ENCODE peak calls at places on chromosomes 16 and 17, in six cellular contexts. P, U, M, E, Z and T are unnamed samples.

GRCh38 chr17:8189711-8190477 is at the start of gene BORCS6:
- DNase-seq in P (peak; percentile 98), U (peak; percentile 100), M (peak; percentile 87), E (peak; percentile 99), Z (peak; percentile 92), T (peak; percentile 95)

GRCh38 chr16:59342669-59343068 is 608.6 kb upstream of the GOT2 start:
- DNase-seq in P (no peak), U (peak; percentile 34), M (no peak), E (peak; percentile 2), Z (no peak), T (no peak)

GRCh38 chr17:49287481-49287880 is 56.9 kb upstream of the PHOSPHO1 start:
- DNase-seq in P (no peak), U (no peak), M (no peak), E (no peak), Z (no peak), T (no peak)

GRCh38 chr16:73037331-73037745 is 10.6 kb downstream of the ZFHX3 start:
- DNase-seq in P (no peak), U (no peak), M (no peak), E (peak; percentile 56), Z (no peak), T (peak; percentile 20)

GRCh38 chr16:83967838-83968482 is at the start of gene NECAB2:
- DNase-seq in P (peak; percentile 8), U (no peak), M (peak; percentile 74), E (peak; percentile 15), Z (peak; percentile 53), T (no peak)

GRCh38 chr16:50697881-50698767 is 4.7 kb downstream of the NOD2 start:
- DNase-seq in P (peak; percentile 46), U (no peak), M (no peak), E (peak; percentile 61), Z (no peak), T (peak; percentile 42)

GRCh38 chr17:74831442-74832146 is 28.1 kb downstream of the GRIN2C start:
- DNase-seq in P (no peak), U (no peak), M (no peak), E (no peak), Z (no peak), T (no peak)

GRCh38 chr17:11561281-11561680 is 37.0 kb upstream of the DNAH9 start:
- DNase-seq in P (no peak), U (no peak), M (no peak), E (no peak), Z (no peak), T (no peak)

GRCh38 chr16:57530531-57531252 is 5.7 kb downstream of the CCDC102A start:
- DNase-seq in P (no peak), U (peak; percentile 19), M (no peak), E (no peak), Z (no peak), T (no peak)

GRCh38 chr16:12866981-12867551 is 34.3 kb upstream of the SHISA9 start:
- DNase-seq in P (no peak), U (no peak), M (no peak), E (no peak), Z (no peak), T (peak; percentile 17)

GRCh38 chr17:50863221-50863843 is 2.8 kb downstream of the TOB1 start:
- DNase-seq in P (no peak), U (peak; percentile 75), M (peak; percentile 72), E (peak; percentile 53), Z (no peak), T (peak; percentile 10)

GRCh38 chr16:57069635-57070350 is 22.6 kb upstream of the CPNE2 start:
- DNase-seq in P (no peak), U (no peak), M (no peak), E (no peak), Z (no peak), T (no peak)

GRCh38 chr16:75000481-75001081 is 1.8 kb downstream of the ZNRF1 start:
- DNase-seq in P (peak; percentile 37), U (no peak), M (no peak), E (peak; percentile 54), Z (no peak), T (peak; percentile 79)

GRCh38 chr17:1766382-1767135 is 4.7 kb downstream of the SERPINF1 start:
- DNase-seq in P (no peak), U (peak; percentile 67), M (no peak), E (no peak), Z (no peak), T (no peak)

GRCh38 chr17:1762233-1762905 is 509 bp downstream of the SERPINF1 start:
- DNase-seq in P (peak; percentile 39), U (no peak), M (no peak), E (no peak), Z (no peak), T (peak; percentile 25)

GRCh38 chr17:1765576-1765975 is 3.7 kb downstream of the SERPINF1 start:
- DNase-seq in P (no peak), U (no peak), M (no peak), E (no peak), Z (no peak), T (no peak)

GRCh38 chr17:1764274-1764673 is 2.4 kb downstream of the SERPINF1 start:
- DNase-seq in P (peak; percentile 87), U (no peak), M (no peak), E (peak; percentile 85), Z (no peak), T (no peak)

DNA sequence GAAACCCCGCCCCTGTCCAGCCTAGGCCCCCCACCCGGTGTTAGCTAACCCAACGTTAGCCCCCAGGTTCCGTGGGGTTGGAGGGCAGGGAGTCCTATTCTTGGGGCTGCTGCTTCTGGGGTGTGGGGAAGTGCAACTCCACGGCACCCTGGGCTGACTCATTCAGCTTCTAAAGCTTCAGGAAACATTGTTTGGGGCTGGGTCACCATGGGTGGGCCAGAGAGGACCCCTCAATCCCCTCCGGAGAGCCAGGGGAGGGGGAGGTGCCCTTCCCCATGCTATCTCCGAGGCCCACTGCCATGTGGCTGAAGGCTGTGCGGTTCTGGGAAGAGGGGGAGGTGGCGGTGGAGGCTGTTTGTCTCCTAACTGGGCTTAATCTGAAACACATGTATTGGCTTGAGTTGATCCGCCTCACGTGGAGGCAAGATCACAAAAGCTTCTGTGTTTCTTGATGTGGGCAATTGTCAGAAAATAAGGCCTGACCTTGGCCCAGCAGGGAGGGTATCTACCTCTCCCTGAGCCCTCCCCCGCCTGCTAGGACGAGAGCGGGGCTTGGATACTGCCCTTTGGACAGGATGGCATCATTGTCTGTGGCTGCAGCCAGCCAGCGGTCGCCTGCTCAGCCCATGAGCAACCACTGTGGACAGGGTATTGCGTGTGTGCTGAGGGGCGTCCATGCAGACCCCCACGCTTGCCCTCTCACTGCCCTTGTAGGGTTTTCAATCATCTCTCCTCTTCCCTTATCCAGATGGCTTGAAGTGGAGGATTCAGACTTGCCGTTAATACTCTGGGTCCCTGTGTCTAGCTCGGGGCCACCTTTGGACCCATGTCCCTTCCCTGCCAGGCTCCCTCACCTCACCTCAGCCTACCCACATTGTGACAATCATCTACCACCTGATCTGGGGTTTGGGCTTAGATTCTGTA is 1.3 kb downstream of the SERPINF1 start:
- DNase-seq in P (peak; percentile 74), U (no peak), M (peak; percentile 64), E (peak; percentile 37), Z (peak; percentile 29), T (no peak)
- H2AFZ ChIP-seq in P (peak overlapping the region; percentile 86), U (no peak overlapping the region), M (no peak overlapping the region), E (peak overlapping the region; percentile 30), Z (peak overlapping the region; percentile 85), T (no peak overlapping the region)

DNA sequence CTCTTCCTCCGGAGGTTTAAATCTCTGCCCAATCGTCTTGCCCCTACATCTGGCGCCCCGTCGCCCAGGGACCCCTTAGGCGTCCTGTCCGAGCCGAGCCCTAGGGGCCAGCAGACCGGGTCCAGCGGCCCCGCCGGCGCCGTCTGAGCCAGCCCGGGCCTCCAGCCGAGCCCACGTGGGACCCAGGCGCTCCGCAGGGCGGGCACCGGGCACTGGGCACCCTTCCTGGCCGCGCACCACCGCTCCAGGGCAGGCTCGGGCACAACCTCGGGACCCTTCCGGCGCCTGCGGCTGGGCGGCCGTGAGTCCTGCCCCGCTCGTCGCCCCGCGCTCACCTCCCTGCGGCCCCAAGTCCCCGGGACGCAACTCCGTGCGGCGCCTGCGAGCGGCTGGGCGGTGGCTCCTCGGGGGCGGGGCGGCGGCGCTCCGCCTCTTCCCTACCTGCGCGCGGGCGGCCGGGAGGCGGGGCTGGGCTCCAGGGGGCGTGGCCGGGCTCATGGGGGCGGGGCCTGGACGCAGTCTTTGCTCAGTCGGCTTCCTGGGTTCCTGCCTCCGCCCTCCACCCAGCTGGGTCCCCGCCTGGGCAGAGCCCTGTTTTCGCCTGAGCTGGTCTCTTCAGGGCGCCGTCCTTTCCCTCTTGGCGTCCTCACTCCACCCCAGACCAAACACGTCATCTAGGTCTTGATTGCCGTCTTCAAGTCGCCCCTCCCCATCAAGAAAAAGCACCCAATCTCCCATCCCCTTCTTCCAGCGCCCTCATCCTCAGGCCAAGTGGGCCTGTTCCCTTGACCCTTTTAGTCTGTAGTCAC is at the start of gene RHBDF2:
- DNase-seq in P (peak; percentile 53), U (peak; percentile 97), M (peak; percentile 100), E (peak; percentile 70), Z (peak; percentile 78), T (peak; percentile 71)
- H2AK5ac ChIP-seq in P (peak within 1 kb of the TSS; percentile 82), U (no peak within 1 kb of the TSS), M (no peak within 1 kb of the TSS), E (peak within 1 kb of the TSS; percentile 37), Z (peak within 1 kb of the TSS; percentile 97), T (peak within 1 kb of the TSS; percentile 1)

GRCh38 chr16:53816211-53816610 is 112.3 kb downstream of the FTO start:
- DNase-seq in P (no peak), U (no peak), M (no peak), E (no peak), Z (no peak), T (no peak)
- H2AFZ ChIP-seq in P (no peak overlapping the region), U (no peak overlapping the region), M (no peak overlapping the region), E (no peak overlapping the region), Z (no peak overlapping the region), T (no peak overlapping the region)

GRCh38 chr17:17841620-17842025 is 4.8 kb upstream of the SREBF1 start:
- DNase-seq in P (no peak), U (peak; percentile 49), M (no peak), E (peak; percentile 57), Z (no peak), T (peak; percentile 18)
- H2AK5ac ChIP-seq in P (peak overlapping the region; percentile 82), U (peak overlapping the region; percentile 12), M (peak overlapping the region; percentile 93), E (peak overlapping the region; percentile 40), Z (peak overlapping the region; percentile 98), T (peak overlapping the region; percentile 70)

DNA sequence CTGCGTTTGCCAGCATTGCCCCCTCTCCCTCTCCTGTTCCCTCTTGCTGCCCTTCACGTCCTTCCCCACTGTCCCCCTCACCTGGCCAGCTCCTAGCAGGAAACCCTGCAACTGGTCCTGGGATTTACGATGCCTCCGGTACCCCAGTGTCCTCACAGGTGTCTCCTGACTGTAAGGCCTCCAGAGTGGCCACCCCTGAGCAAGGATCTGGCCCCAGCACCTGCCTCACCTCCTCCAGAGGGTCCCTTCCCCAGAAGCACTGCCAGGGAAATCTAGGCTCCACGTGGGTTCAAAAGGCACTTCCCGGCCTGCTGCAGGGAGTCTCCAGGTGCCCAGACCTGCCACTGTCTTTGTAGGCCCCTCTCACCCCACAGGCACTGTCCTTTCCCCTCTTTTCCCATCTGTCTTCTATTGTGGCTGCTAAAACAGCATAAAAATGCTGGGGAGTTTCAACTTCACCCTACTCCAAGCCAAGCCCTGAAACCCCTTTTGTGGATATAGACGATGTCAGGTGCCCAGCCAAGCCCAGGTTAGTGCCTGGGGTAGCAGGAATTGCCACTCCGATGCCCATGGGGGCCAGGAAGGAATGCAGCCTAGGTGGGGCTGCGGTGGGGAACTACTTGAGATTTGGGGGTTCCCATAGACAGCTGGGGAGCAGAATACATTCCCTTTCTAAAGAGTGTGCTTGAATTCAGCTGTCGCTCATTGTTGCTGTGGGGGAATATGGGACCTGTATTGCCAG is 25.7 kb downstream of the RAB11FIP4 start:
- DNase-seq in P (no peak), U (peak; percentile 27), M (no peak), E (no peak), Z (no peak), T (no peak)
- H2AFZ ChIP-seq in P (no peak overlapping the region), U (no peak overlapping the region), M (no peak overlapping the region), E (no peak overlapping the region), Z (peak overlapping the region; percentile 89), T (no peak overlapping the region)